ENCODE peak calls at places on chromosomes 6 and 20, in four cellular contexts. U is K562, C is GM12878, S is H1. R is an unnamed sample.

GRCh38 chr20:22428051-22428450 is 156.3 kb downstream of the FOXA2 start:
- DNase-seq in C (no peak), S (no peak), U (no peak), R (no peak)

GRCh38 chr20:17624070-17624469 is 54.2 kb downstream of the DSTN start:
- DNase-seq in C (no peak), U (no peak), S (no peak), R (peak)

GRCh38 chr20:48818481-48818987 is 9.3 kb downstream of the PREX1 start:
- DNase-seq in C (peak), S (no peak), U (no peak), R (no peak)

GRCh38 chr6:10093282-10093681 is 321.6 kb downstream of the TFAP2A start:
- DNase-seq in S (no peak), U (no peak), C (no peak), R (no peak)

GRCh38 chr6:21987501-21987957 is 309.3 kb downstream of the PRL start:
- DNase-seq in S (no peak), C (peak), U (peak), R (peak)

GRCh38 chr6:158206740-158207451 is 38.7 kb downstream of the GTF2H5 start:
- DNase-seq in U (no peak), S (no peak), C (no peak), R (no peak)

GRCh38 chr20:63782051-63782471 is 42.5 kb downstream of the SLC2A4RG start:
- DNase-seq in C (peak), S (no peak), U (no peak), R (no peak)

GRCh38 chr20:20022498-20022897 is 5.3 kb downstream of the NAA20 start:
- DNase-seq in S (no peak), C (peak), U (no peak), R (no peak)

GRCh38 chr6:82270791-82271392 is 23.3 kb upstream of the IBTK start:
- DNase-seq in U (peak), C (peak), S (no peak), R (peak)

GRCh38 chr6:138817799-138818198 is 21.9 kb downstream of the ECT2L start:
- DNase-seq in S (peak), U (peak), C (no peak), R (no peak)

GRCh38 chr6:159759645-159760044 is 2.2 kb upstream of the ACAT2 start:
- DNase-seq in C (no peak), U (no peak), S (no peak), R (no peak)

GRCh38 chr6:45699663-45700062 is 316.0 kb downstream of the CLIC5 start:
- DNase-seq in C (no peak), U (no peak), S (no peak), R (no peak)

GRCh38 chr20:19652591-19653026 is 105.4 kb upstream of the RIN2 start:
- DNase-seq in C (peak), U (no peak), S (no peak), R (no peak)

GRCh38 chr6:54990001-54990400 is 143.4 kb downstream of the FAM83B start:
- DNase-seq in C (no peak), U (no peak), S (no peak), R (no peak)

GRCh38 chr6:1250489-1251197 is 61.3 kb upstream of the FOXQ1 start:
- DNase-seq in S (no peak), U (no peak), C (no peak), R (no peak)

GRCh38 chr20:21832442-21833152 is 127.1 kb downstream of the PAX1 start:
- DNase-seq in U (no peak), S (no peak), C (no peak), R (no peak)

GRCh38 chr20:22386300-22386623 is 198.1 kb downstream of the FOXA2 start:
- DNase-seq in S (no peak), U (no peak), C (no peak), R (no peak)

GRCh38 chr20:18443841-18444240 is 23.0 kb downstream of the DZANK1 start:
- DNase-seq in U (no peak), C (no peak), S (no peak), R (peak)

GRCh38 chr6:28789553-28790083 is 134.2 kb downstream of the TRIM27 start:
- DNase-seq in C (no peak), U (peak), S (no peak), R (no peak)

GRCh38 chr6:116764961-116765841 is at the start of gene FAM162B:
- DNase-seq in U (no peak), C (no peak), S (peak), R (peak)

GRCh38 chr20:2942439-2942838 is 69.2 kb downstream of the PTPRA start:
- DNase-seq in C (no peak), S (no peak), U (no peak), R (no peak)

GRCh38 chr6:776394-777041 is 83.6 kb upstream of the EXOC2 start:
- DNase-seq in S (no peak), C (no peak), U (no peak), R (no peak)

GRCh38 chr6:117222861-117223260 is 42.5 kb upstream of the VGLL2 start:
- DNase-seq in S (no peak), C (no peak), U (no peak), R (no peak)

GRCh38 chr6:160940197-160940596 is 51.4 kb upstream of the MAP3K4 start:
- DNase-seq in U (no peak), C (no peak), S (no peak), R (no peak)

GRCh38 chr6:157980288-157981131 is 1.2 kb upstream of the SYNJ2 start:
- DNase-seq in C (no peak), S (no peak), U (peak), R (no peak)

GRCh38 chr6:116217069-116217468 is 36.8 kb downstream of the TSPYL4 start:
- DNase-seq in U (peak), S (no peak), C (no peak), R (no peak)

GRCh38 chr6:151065027-151065815 is 174.5 kb upstream of the AKAP12 start:
- DNase-seq in U (no peak), C (no peak), S (no peak), R (no peak)

GRCh38 chr20:4730782-4731181 is 9.1 kb downstream of the PRND start:
- DNase-seq in S (no peak), U (no peak), C (no peak), R (no peak)

GRCh38 chr6:130697661-130698535 is 129.3 kb upstream of the SMLR1 start:
- DNase-seq in C (peak), U (peak), S (no peak), R (peak)

DNA sequence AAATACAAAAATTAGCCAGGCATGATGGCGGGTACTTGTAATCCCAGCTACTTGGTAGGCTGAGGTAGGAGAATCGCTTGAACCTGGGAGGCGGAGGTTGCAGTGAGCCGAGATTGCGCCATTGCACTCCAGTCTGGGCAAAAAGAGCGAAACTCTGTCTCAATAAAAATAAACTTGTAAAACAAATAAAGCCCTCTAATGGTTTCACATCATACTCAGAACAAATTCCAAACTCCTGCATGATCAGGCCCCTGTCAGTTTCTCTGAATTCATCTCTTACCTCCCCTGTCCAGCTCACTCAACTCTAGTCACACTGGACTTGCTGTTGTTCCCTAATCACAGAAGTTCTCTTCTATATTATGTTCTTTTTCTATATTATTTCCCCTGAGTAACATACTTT is 43.1 kb upstream of the SGK1 start:
- DNase-seq in S (no peak), U (no peak), C (no peak), R (no peak)
- H2AFZ ChIP-seq in S (no peak), U (no peak), C (no peak), R (no peak)

GRCh38 chr6:91476000-91476399 is 889.1 kb upstream of the MAP3K7 start:
- DNase-seq in U (no peak), S (no peak), C (no peak), R (peak)

GRCh38 chr6:91482498-91482897 is 895.6 kb upstream of the MAP3K7 start:
- DNase-seq in C (peak), U (peak), S (no peak), R (no peak)

GRCh38 chr6:91483415-91483814 is 896.5 kb upstream of the MAP3K7 start:
- DNase-seq in U (no peak), S (no peak), C (no peak), R (no peak)

GRCh38 chr6:91477688-91478087 is 890.8 kb upstream of the MAP3K7 start:
- DNase-seq in U (no peak), S (no peak), C (no peak), R (no peak)

DNA sequence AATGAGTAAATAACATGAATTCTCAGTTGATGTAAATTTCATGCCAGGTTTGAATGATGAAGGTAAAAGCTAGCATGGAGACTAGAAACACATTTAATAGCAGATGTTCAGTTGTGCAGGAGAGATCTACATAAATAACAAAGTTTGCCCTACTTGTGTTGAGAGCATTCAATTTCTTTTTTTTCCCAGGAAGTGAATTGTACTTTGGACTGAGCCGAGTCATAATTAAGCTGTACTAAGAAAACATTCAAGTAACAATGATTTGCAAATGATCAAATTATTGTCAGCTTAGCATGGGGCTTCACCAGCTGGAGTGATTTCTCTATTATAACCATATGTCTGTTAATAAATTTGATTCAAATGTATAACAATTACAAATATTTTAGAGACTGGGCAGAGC is 893.5 kb upstream of the MAP3K7 start:
- DNase-seq in U (no peak), C (no peak), S (no peak), R (no peak)
- TF ChIP-seq NRF1 in U (no peak), C (no peak), S (no peak), R (no peak)

GRCh38 chr6:2945069-2945452 is 26.3 kb downstream of the SERPINB6 start:
- DNase-seq in C (no peak), U (no peak), S (no peak), R (no peak)
- H2AFZ ChIP-seq in C (no peak), U (no peak), S (no peak), R (no peak)

DNA sequence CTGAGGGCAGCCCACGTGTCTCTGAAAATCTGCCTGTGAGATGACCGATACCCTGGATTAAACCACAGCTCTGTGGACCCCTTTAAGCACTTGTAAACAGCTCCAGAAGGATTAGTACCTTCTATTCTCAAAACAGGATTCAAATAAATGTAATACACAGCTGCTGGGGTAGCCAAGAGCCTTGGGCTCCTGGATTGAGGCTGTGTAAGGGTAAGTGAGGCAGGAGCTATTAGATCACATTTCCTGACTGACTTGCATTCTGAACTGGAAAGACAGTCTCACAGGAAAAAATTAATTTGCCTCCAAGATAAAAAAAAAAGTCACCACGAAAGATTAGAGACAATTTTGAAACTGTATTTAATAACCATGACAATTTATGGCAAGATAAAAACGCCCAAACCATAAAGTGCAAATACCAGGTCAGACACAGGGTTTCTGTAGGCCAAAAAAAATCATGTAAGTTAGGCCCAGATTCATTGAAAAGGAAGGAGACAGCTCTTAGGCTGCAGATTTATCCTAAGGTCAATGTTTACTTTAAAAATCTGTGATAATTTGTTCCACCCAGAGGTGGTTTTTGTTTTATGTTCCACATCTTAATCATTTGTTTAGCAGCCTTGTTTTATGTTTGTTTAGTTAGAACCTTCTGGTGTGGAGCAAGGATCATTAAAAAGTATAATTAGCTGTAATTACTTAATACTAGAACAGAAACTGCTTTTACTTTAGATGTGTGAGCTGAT is 78.1 kb downstream of the TRMT11 start:
- DNase-seq in S (no peak), C (no peak), U (no peak), R (peak)
- TF ChIP-seq NRF1 in S (no peak), C (no peak), U (no peak), R (no peak)

GRCh38 chr6:47097092-47097945 is 55.2 kb upstream of the ADGRF1 start:
- DNase-seq in U (peak), C (peak), S (no peak), R (peak)
- H2AFZ ChIP-seq in U (no peak), C (no peak), S (peak), R (no peak)

DNA sequence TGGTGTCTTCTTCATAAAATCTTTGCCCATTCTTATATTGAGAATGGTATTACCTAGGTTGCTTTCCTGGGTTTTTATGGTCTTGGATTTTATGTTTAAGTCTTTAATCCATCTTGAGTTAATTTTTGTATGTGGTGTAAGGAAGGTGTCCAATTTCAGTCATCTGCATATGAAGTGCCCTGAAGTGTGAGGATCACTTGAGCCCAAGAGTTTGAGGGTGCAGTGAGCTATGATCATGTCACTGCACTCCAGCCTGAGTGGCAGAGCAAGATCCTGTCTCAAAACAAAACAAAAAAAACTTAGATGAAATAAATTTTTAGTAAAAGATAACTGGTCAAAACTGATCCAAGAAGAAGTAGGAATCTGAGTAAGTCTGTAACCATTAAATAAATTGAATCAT is 215.4 kb downstream of the TBC1D7 start:
- DNase-seq in U (no peak), S (no peak), C (no peak), R (no peak)
- TF ChIP-seq NRF1 in U (no peak), S (no peak), C (no peak), R (no peak)

GRCh38 chr6:11123978-11124377 is 12.5 kb upstream of the ERVFRD-1 start:
- DNase-seq in C (no peak), U (no peak), S (no peak), R (no peak)

GRCh38 chr6:11121851-11122250 is 10.3 kb upstream of the ERVFRD-1 start:
- DNase-seq in U (no peak), C (no peak), S (no peak), R (no peak)

GRCh38 chr6:11122380-11122779 is 10.9 kb upstream of the ERVFRD-1 start:
- DNase-seq in C (no peak), U (no peak), S (no peak), R (no peak)

GRCh38 chr6:11120273-11121005 is 8.9 kb upstream of the ERVFRD-1 start:
- DNase-seq in S (no peak), C (no peak), U (no peak), R (no peak)
- H2AFZ ChIP-seq in S (no peak), C (no peak), U (no peak), R (no peak)

DNA sequence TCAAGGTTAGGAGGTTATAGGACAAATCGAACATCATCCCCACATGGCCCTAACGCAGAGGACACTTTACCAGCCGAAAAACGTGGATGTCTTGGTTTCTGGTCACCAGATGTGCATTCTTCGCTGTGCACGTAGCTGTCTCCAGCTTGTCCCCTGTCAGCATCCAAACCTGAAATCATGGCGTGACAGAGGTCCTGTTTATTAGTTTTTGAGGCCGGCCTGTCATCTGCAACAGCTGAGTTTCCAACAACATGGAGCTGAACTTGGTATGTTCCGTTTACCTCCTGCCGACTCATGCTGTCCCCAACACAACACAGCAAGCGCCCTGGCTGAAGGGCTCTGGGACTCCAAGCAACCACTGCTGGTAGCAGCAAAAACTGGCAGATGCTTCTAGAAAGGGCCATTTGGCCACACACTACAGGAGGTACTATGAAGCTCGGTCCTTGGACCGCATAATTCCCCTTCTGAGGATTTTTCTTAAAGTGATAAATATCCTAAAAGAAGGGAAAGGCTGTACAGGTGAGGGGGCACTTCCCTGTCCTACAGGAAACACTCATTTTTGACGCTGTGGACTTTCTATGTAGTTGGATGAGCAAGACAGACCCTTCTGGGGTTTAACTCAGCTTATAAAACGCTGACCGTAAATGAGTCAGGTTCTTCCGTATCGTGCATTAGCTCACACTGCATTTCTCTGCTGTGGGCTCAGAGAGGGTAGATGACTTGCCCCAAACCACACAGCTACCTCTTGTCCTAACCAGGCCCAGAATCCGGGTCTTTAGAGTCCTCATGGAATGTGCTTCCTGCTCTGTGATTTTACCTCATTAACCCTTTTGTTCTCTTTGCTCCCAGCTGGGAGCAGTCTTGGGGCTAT is 79.7 kb upstream of the NFATC2 start:
- DNase-seq in S (no peak), C (no peak), U (no peak), R (no peak)
- TF ChIP-seq NRF1 in S (no peak), C (no peak), U (no peak), R (no peak)

DNA sequence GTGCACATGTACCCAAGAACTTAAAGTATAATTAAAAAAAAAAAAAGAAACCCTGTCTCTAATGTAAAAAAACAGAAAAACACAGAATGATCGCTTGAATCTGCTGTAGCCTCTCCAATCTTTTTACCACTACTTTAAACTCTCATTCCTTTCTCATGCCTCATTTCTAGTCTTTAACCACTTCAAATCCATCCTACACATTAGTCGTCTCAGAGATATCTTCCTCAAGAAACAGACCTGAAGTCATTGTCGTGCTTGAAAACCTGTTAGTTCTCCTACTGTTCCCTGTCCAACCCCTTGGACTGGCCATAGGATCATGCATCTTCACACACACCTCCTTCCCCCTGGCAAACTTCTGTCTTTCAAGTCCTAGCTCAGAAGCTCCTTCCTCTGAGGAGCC is 112.1 kb upstream of the BCLAF1 start:
- DNase-seq in C (no peak), U (no peak), S (no peak), R (no peak)
- H2AFZ ChIP-seq in C (no peak), U (peak), S (no peak), R (no peak)

R was measured in SK-N-SH.